ENCODE peak calls at places on chromosomes 2 and 18, in seven cellular contexts. X is GM23338, K is GM23248, N is HCT116, R is neural progenitor cell, J is hepatocyte, F is PC-3. V is an unnamed sample.

GRCh38 chr18:22032392-22032961 is 136.9 kb upstream of the GATA6 start:
- DNase-seq in R (peak), J (peak), K (peak), F (peak), X (no peak), N (peak), V (no peak)

GRCh38 chr18:46261799-46262198 is 157.6 kb downstream of the HAUS1 start:
- DNase-seq in X (peak), R (no peak), N (no peak), K (peak), J (no peak), F (no peak), V (no peak)

GRCh38 chr2:9240745-9241144 is 34.1 kb downstream of the ASAP2 start:
- DNase-seq in K (no peak), F (peak), X (no peak), R (no peak), N (no peak), J (peak), V (no peak)

GRCh38 chr2:96546797-96547196 is 10.2 kb downstream of the ARID5A start:
- DNase-seq in N (no peak), J (no peak), F (no peak), X (no peak), K (no peak), R (no peak), V (no peak)

GRCh38 chr2:146661494-146662096 is 1183.2 kb upstream of the ACVR2A start:
- DNase-seq in J (peak), F (peak), N (peak), X (peak), R (peak), K (peak), V (peak)

GRCh38 chr2:9310390-9310789 is 103.8 kb downstream of the ASAP2 start:
- DNase-seq in J (peak), F (peak), K (peak), R (no peak), N (no peak), X (no peak), V (no peak)

GRCh38 chr2:28318023-28318422 is 74.6 kb upstream of the FOSL2 start:
- DNase-seq in X (no peak), F (no peak), R (no peak), J (no peak), N (no peak), K (no peak), V (no peak)

GRCh38 chr2:174784316-174784715 is 20.0 kb upstream of the CHRNA1 start:
- DNase-seq in R (no peak), X (no peak), F (no peak), J (no peak), N (no peak), K (no peak), V (no peak)

GRCh38 chr2:10172033-10172865 is 49.7 kb downstream of the RRM2 start:
- DNase-seq in N (no peak), F (no peak), X (peak), J (no peak), R (peak), K (no peak), V (no peak)

GRCh38 chr2:203705184-203705583 is 1.3 kb upstream of the CD28 start:
- DNase-seq in J (no peak), N (no peak), K (no peak), R (no peak), X (no peak), F (no peak), V (peak)

GRCh38 chr2:239227111-239227581 is 173.7 kb downstream of the HDAC4 start:
- DNase-seq in R (no peak), X (no peak), K (no peak), F (no peak), N (no peak), J (no peak), V (no peak)

GRCh38 chr2:196278491-196278911 is 107.1 kb upstream of the STK17B start:
- DNase-seq in J (no peak), N (no peak), R (no peak), F (peak), X (no peak), K (peak), V (no peak)

GRCh38 chr2:233486357-233486756 is 80.2 kb downstream of the USP40 start:
- DNase-seq in R (no peak), J (no peak), F (no peak), N (no peak), X (no peak), K (no peak), V (no peak)

GRCh38 chr2:43348904-43349725 is 122.7 kb upstream of the ZFP36L2 start:
- DNase-seq in X (no peak), F (no peak), R (no peak), N (no peak), K (peak), J (peak), V (no peak)

GRCh38 chr2:152835674-152836073 is 117.3 kb downstream of the ARL6IP6 start:
- DNase-seq in J (no peak), F (no peak), N (no peak), K (no peak), X (no peak), R (no peak), V (no peak)

GRCh38 chr2:147171961-147172360 is 672.9 kb upstream of the ACVR2A start:
- DNase-seq in J (no peak), N (no peak), R (no peak), K (peak), X (no peak), F (no peak), V (no peak)

GRCh38 chr2:37648316-37649011 is 23.0 kb downstream of the CDC42EP3 start:
- DNase-seq in F (no peak), K (peak), N (no peak), X (no peak), R (no peak), J (no peak), V (no peak)

GRCh38 chr2:161414385-161415040 is 1.6 kb upstream of the TBR1 start:
- DNase-seq in R (peak), N (no peak), J (peak), K (peak), F (peak), X (peak), V (no peak)

GRCh38 chr2:224925822-224926124 is 116.5 kb downstream of the DOCK10 start:
- DNase-seq in X (no peak), F (no peak), N (no peak), J (no peak), R (no peak), K (peak), V (no peak)

GRCh38 chr18:63907649-63908048 is at the start of gene SERPINB10:
- DNase-seq in J (no peak), K (peak), F (no peak), N (no peak), R (no peak), X (no peak), V (peak)

GRCh38 chr2:186599186-186599778 is 9.4 kb downstream of the ITGAV start:
- DNase-seq in J (no peak), K (peak), R (no peak), N (no peak), X (no peak), F (no peak), V (no peak)

GRCh38 chr2:41405429-41405828 is 642.4 kb upstream of the PKDCC start:
- DNase-seq in F (no peak), R (no peak), K (no peak), X (no peak), J (no peak), N (no peak), V (no peak)

GRCh38 chr2:11314482-11314881 is 30.0 kb downstream of the ROCK2 start:
- DNase-seq in K (peak), R (no peak), X (no peak), J (no peak), F (no peak), N (no peak), V (no peak)

GRCh38 chr2:172196768-172197322 is 94.1 kb upstream of the DLX2 start:
- DNase-seq in N (no peak), K (peak), J (peak), X (no peak), F (peak), R (no peak), V (peak)

GRCh38 chr2:70301344-70302194 is at the start of gene FAM136A:
- DNase-seq in K (peak), J (peak), N (peak), X (peak), R (peak), F (peak), V (peak)

GRCh38 chr2:8043295-8043694 is 638.6 kb upstream of the ID2 start:
- DNase-seq in X (no peak), K (no peak), J (no peak), F (no peak), N (no peak), R (no peak), V (no peak)

GRCh38 chr2:157197848-157198247 is 59.7 kb upstream of the GALNT5 start:
- DNase-seq in K (no peak), N (no peak), F (no peak), X (no peak), R (no peak), J (no peak), V (no peak)

GRCh38 chr2:188695953-188696352 is 278.2 kb upstream of the COL3A1 start:
- DNase-seq in R (no peak), N (no peak), F (peak), X (no peak), J (no peak), K (peak), V (no peak)

GRCh38 chr2:39567507-39567906 is 98.2 kb upstream of the TMEM178A start:
- DNase-seq in J (no peak), K (no peak), N (no peak), R (no peak), X (no peak), F (peak), V (no peak)

GRCh38 chr18:34283506-34283905 is 58.8 kb upstream of the NOL4 start:
- DNase-seq in N (no peak), K (no peak), J (no peak), R (no peak), X (peak), F (no peak), V (no peak)

GRCh38 chr2:192087398-192087958 is 107.3 kb downstream of the TMEFF2 start:
- DNase-seq in F (peak), R (no peak), X (no peak), N (no peak), K (no peak), J (no peak), V (no peak)

GRCh38 chr18:48638451-48638850 is 99.6 kb downstream of the CTIF start:
- DNase-seq in J (no peak), F (no peak), K (no peak), N (no peak), X (no peak), R (no peak), V (no peak)

GRCh38 chr2:95068256-95068655 is 42.7 kb downstream of the MAL start:
- DNase-seq in F (no peak), X (no peak), R (no peak), N (no peak), K (no peak), J (no peak), V (no peak)

GRCh38 chr2:107467414-107467813 is 359.3 kb upstream of the RGPD4 start:
- DNase-seq in F (no peak), X (no peak), N (no peak), R (no peak), J (no peak), K (no peak), V (no peak)

GRCh38 chr2:237213325-237214040 is 127.8 kb downstream of the COPS8 start:
- DNase-seq in X (peak), F (peak), K (peak), R (no peak), J (peak), N (no peak), V (no peak)

GRCh38 chr18:12497296-12497695 is 89.6 kb downstream of the PRELID3A start:
- DNase-seq in R (no peak), F (peak), N (no peak), K (no peak), X (no peak), J (no peak), V (no peak)

GRCh38 chr2:12288048-12288447 is 428.7 kb upstream of the TRIB2 start:
- DNase-seq in N (no peak), K (no peak), X (no peak), R (no peak), F (no peak), J (no peak), V (no peak)

GRCh38 chr2:230809015-230809414 is 55.7 kb upstream of the ITM2C start:
- DNase-seq in X (no peak), R (no peak), N (no peak), F (no peak), K (no peak), J (no peak), V (no peak)

GRCh38 chr2:74516070-74516633 is 1.9 kb downstream of the TLX2 start:
- DNase-seq in F (no peak), K (peak), J (peak), X (peak), R (peak), N (no peak), V (no peak)

GRCh38 chr2:74514368-74515270 is at the start of gene TLX2:
- DNase-seq in N (no peak), K (peak), F (peak), X (peak), R (peak), J (no peak), V (no peak)

GRCh38 chr2:74512744-74513604 is 1.3 kb upstream of the TLX2 start:
- DNase-seq in F (no peak), K (no peak), R (peak), X (peak), J (no peak), N (no peak), V (no peak)

GRCh38 chr2:74515271-74516069 is 1.2 kb downstream of the TLX2 start:
- DNase-seq in K (peak), X (peak), J (no peak), F (no peak), R (peak), N (no peak), V (no peak)

DNA sequence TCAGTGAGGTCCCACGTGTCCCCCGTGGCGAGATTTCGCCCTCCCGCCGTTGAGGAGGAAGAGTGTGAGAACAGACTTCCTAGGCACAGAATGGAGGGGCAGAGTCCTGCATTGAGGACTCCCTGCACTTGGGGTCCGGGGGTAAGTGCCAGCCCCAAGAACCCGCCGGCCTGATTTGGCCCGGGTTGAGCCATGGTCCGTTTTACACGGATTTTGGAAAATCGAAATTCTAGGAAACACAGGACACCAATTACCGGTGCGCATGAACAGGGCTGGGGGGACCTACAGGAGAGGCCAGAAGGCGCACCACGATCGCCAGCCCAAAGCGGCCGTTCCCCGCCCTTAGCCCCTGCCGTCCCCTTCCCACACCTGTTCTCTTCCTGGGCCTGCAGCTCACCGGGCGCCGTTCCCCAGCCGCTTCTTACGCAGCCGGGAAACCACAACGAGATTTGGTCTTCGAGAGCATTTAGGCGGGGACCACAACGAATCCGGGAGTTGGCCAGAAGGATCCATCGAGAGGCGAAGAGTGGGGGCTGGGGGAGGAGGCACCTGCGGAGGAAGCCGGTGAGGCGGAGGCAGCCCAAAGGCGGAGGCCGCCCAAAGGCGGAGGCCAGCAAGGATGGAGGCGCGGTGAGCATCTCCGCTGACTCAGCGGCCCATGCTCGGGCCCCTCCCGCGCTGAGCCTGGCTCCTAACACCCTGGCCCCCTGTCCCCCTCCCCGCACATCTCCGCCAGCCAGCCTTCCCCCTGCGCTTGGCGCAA is 464 bp upstream of the TLX2 start:
- DNase-seq in N (no peak), R (peak), J (no peak), K (peak), X (peak), F (peak), V (no peak)
- H3K4me3 ChIP-seq in N (no peak), R (peak), J (no peak), K (no peak), X (peak), F (peak), V (peak)

GRCh38 chr2:150917956-150918713 is 343.5 kb downstream of the RBM43 start:
- DNase-seq in R (no peak), J (no peak), F (no peak), X (no peak), K (no peak), N (no peak), V (no peak)
- TF ChIP-seq EZH2 in R (no peak), J (no peak), F (no peak), X (no peak), K (no peak), N (no peak), V (no peak)

GRCh38 chr2:62536873-62537547 is 31.0 kb upstream of the TMEM17 start:
- DNase-seq in R (no peak), J (peak), X (no peak), K (no peak), F (no peak), N (no peak), V (no peak)

GRCh38 chr2:62529758-62530157 is 23.8 kb upstream of the TMEM17 start:
- DNase-seq in F (no peak), J (no peak), R (no peak), N (no peak), X (no peak), K (no peak), V (no peak)

GRCh38 chr2:62527478-62528210 is 21.6 kb upstream of the TMEM17 start:
- DNase-seq in R (no peak), X (no peak), F (no peak), K (no peak), N (no peak), J (no peak), V (no peak)

GRCh38 chr2:62526531-62527381 is 20.8 kb upstream of the TMEM17 start:
- DNase-seq in J (no peak), R (peak), F (no peak), K (no peak), X (peak), N (no peak), V (no peak)

GRCh38 chr2:62531594-62531993 is 25.6 kb upstream of the TMEM17 start:
- DNase-seq in J (no peak), F (no peak), N (no peak), R (no peak), X (no peak), K (no peak), V (no peak)
- TF ChIP-seq EZH2phosphoT487 in J (no peak), F (no peak), N (no peak), R (no peak), X (no peak), K (no peak), V (no peak)

GRCh38 chr2:16438571-16439294 is 226.9 kb downstream of the CYRIA start:
- DNase-seq in R (no peak), J (no peak), N (no peak), X (no peak), F (no peak), K (no peak), V (no peak)
- H3K4me3 ChIP-seq in R (no peak), J (no peak), N (no peak), X (no peak), F (no peak), K (no peak), V (no peak)

GRCh38 chr18:32470136-32470712 is 458 bp downstream of the GAREM1 start:
- DNase-seq in X (peak), N (no peak), J (no peak), F (no peak), R (peak), K (peak), V (peak)

GRCh38 chr18:32470713-32471633 is at the start of gene GAREM1:
- DNase-seq in F (peak), N (peak), J (peak), K (peak), R (peak), X (peak), V (peak)

GRCh38 chr18:32469190-32469611 is 1.5 kb downstream of the GAREM1 start:
- DNase-seq in F (peak), J (peak), X (no peak), K (peak), R (peak), N (peak), V (peak)

GRCh38 chr18:32468147-32468845 is 2.4 kb downstream of the GAREM1 start:
- DNase-seq in K (no peak), J (no peak), N (no peak), R (no peak), X (no peak), F (no peak), V (peak)

DNA sequence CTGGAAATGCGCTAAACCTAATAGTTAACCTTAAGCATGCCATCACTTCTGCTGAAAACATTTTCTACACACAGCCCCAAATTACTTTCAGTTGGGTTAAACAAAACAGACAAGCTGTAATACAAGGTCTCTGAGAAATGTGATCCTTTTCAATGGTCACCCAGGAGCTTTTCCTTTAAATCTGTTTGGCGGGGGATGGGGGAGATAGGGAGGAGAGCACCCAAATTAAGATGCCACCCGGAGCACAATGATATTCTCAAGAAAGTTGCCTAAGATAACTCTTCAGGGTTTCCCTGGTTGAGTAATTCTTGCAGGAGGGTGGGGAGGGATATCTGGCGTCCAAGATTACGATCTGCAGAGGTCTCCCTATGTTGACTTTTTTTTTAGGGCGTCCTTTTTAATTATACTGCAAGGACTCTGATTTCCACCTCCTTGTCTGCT is 971 bp downstream of the GAREM1 start:
- DNase-seq in R (peak), N (no peak), K (peak), X (no peak), J (peak), F (peak), V (peak)
- TF ChIP-seq EZH2 in R (no peak), N (no peak), K (no peak), X (no peak), J (no peak), F (no peak), V (no peak)

GRCh38 chr2:25566694-25567093 is 106.7 kb downstream of the DTNB start:
- DNase-seq in J (no peak), R (no peak), F (no peak), N (no peak), X (no peak), K (no peak), V (peak)

GRCh38 chr2:25572638-25573037 is 100.7 kb downstream of the DTNB start:
- DNase-seq in N (no peak), K (no peak), X (no peak), F (no peak), R (no peak), J (no peak), V (no peak)

GRCh38 chr2:25570161-25570840 is 103.1 kb downstream of the DTNB start:
- DNase-seq in R (no peak), X (no peak), J (no peak), F (no peak), K (no peak), N (no peak), V (no peak)

GRCh38 chr2:25566094-25566493 is 107.3 kb downstream of the DTNB start:
- DNase-seq in K (no peak), X (no peak), F (no peak), R (no peak), N (no peak), J (no peak), V (no peak)

DNA sequence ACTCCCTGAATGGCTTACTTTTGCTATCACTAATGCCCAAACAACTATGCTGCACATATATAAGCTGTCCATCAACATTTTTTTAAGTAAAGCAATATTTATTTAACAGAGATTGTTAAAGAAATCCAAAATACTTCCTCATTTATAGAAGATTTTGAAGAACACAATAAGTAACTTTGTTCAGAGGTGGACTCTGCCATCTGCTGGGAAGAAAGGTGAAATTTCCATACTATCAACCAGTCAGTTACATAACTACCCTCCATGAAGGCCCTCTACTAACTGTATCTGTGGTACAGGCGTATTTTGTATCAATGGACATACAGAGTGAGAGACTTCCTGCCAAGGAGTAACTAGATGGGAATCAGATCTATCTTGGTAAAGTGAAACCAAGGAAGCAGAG is 106.0 kb downstream of the DTNB start:
- DNase-seq in N (peak), R (peak), J (peak), X (peak), F (peak), K (peak), V (peak)
- TF ChIP-seq EZH2phosphoT487 in N (no peak), R (no peak), J (no peak), X (no peak), F (no peak), K (no peak), V (no peak)